ENCODE peak calls at places on chromosomes 12 and 14, in ten cellular contexts. W, M, B, D, T, Y, S, X, I and E are unnamed samples.

GRCh38 chr14:20719777-20720176 is 25.9 kb upstream of the EDDM3A start:
- DNase-seq in W (peak; percentile 9), M (no peak), B (no peak), D (no peak), T (no peak), Y (no peak), S (no peak), X (no peak), I (no peak), E (no peak)

GRCh38 chr12:51390457-51391046 is 654 bp downstream of the GALNT6 start:
- DNase-seq in W (no peak), M (peak; percentile 19), B (no peak), D (no peak), T (no peak), Y (no peak), S (no peak), X (no peak), I (no peak), E (peak; percentile 94)

GRCh38 chr14:24273422-24273998 is 2.1 kb upstream of the RABGGTA start:
- DNase-seq in W (peak; percentile 46), M (peak; percentile 14), B (no peak), D (no peak), T (no peak), Y (no peak), S (peak; percentile 13), X (peak; percentile 57), I (no peak), E (no peak)

GRCh38 chr14:95313246-95313645 is 6.5 kb downstream of the CLMN start:
- DNase-seq in W (no peak), M (no peak), B (no peak), D (no peak), T (no peak), Y (no peak), S (no peak), X (no peak), I (no peak), E (no peak)

GRCh38 chr12:26701604-26702215 is 131.3 kb downstream of the ITPR2 start:
- DNase-seq in W (peak; percentile 31), M (peak; percentile 69), B (no peak), D (no peak), T (no peak), Y (peak; percentile 52), S (peak; percentile 86), X (no peak), I (peak; percentile 35), E (no peak)

GRCh38 chr12:27491226-27491625 is 32.8 kb upstream of the PPFIBP1 start:
- DNase-seq in W (no peak), M (no peak), B (no peak), D (no peak), T (no peak), Y (no peak), S (no peak), X (no peak), I (no peak), E (no peak)

GRCh38 chr12:112486361-112486760 is 67.6 kb downstream of the PTPN11 start:
- DNase-seq in W (no peak), M (no peak), B (no peak), D (no peak), T (no peak), Y (no peak), S (no peak), X (no peak), I (no peak), E (no peak)

GRCh38 chr12:110693731-110694130 is 4.8 kb upstream of the HVCN1 start:
- DNase-seq in W (no peak), M (no peak), B (no peak), D (no peak), T (no peak), Y (no peak), S (no peak), X (no peak), I (no peak), E (no peak)